ENCODE peak calls at places on chromosomes 13 and 19, in seven cellular contexts. O, T, J, P, B, X and G are unnamed samples.

GRCh38 chr13:51315658-51316057 is 23.8 kb upstream of the SERPINE3 start:
- DNase-seq in O (no peak), B (no peak), T (peak; percentile 25), X (no peak), J (no peak), P (no peak), G (no peak)

GRCh38 chr13:21326155-21327030 is 132.7 kb downstream of the ZDHHC20 start:
- DNase-seq in O (no peak), P (peak; percentile 69), X (no peak), J (no peak), T (peak; percentile 48), B (peak; percentile 32), G (no peak)

GRCh38 chr19:45780146-45780447 is 2.2 kb downstream of the DMPK start:
- DNase-seq in T (no peak), P (no peak), B (no peak), O (no peak), J (no peak), X (no peak), G (no peak)

GRCh38 chr13:46354143-46355087 is 32.6 kb downstream of the RUBCNL start:
- DNase-seq in J (peak; percentile 79), B (peak; percentile 92), T (peak; percentile 85), X (no peak), P (no peak), O (no peak), G (no peak)

GRCh38 chr13:62407871-62408270 is 992.2 kb upstream of the PCDH20 start:
- DNase-seq in P (no peak), J (no peak), X (no peak), B (no peak), T (no peak), O (no peak), G (no peak)

GRCh38 chr19:9936151-9937000 is at the start of gene OLFM2:
- DNase-seq in X (no peak), T (no peak), B (no peak), J (no peak), P (no peak), O (no peak), G (peak; percentile 50)

GRCh38 chr19:44277331-44277730 is 17.6 kb downstream of the ZNF233 start:
- DNase-seq in J (no peak), B (no peak), T (no peak), O (no peak), X (no peak), P (no peak), G (no peak)

GRCh38 chr13:105897575-105897974 is 637.9 kb downstream of the EFNB2 start:
- DNase-seq in P (no peak), B (no peak), O (no peak), J (no peak), T (no peak), X (no peak), G (no peak)

GRCh38 chr19:4302238-4302630 is at the start of gene TMIGD2:
- DNase-seq in X (no peak), J (no peak), O (no peak), T (no peak), P (no peak), B (no peak), G (no peak)

GRCh38 chr19:12611361-12611699 is 610 bp downstream of the ZNF791 start:
- DNase-seq in B (peak; percentile 76), O (peak; percentile 72), T (peak; percentile 80), P (no peak), J (no peak), X (peak; percentile 39), G (no peak)

GRCh38 chr19:17860331-17860992 is 752 bp downstream of the RPL18A start:
- DNase-seq in O (no peak), J (no peak), X (no peak), P (no peak), T (no peak), B (no peak), G (no peak)

GRCh38 chr19:17860993-17861360 is 1.3 kb downstream of the RPL18A start:
- DNase-seq in T (no peak), B (no peak), O (no peak), X (no peak), J (no peak), P (no peak), G (no peak)

GRCh38 chr19:17861542-17862402 is 2.1 kb downstream of the RPL18A start:
- DNase-seq in B (no peak), P (no peak), O (no peak), J (no peak), T (no peak), X (no peak), G (no peak)

GRCh38 chr19:17862711-17863519 is 3.2 kb downstream of the RPL18A start:
- DNase-seq in O (no peak), X (no peak), J (no peak), B (no peak), T (no peak), P (no peak), G (no peak)

GRCh38 chr19:17859533-17860330 is at the start of gene RPL18A:
- DNase-seq in P (peak; percentile 99), J (peak; percentile 100), B (peak; percentile 100), O (peak; percentile 98), T (peak; percentile 100), X (peak; percentile 93), G (peak; percentile 98)
- TF ChIP-seq CTCF in P (peak; percentile 93), J (peak; percentile 88), B (peak; percentile 84), O (peak; percentile 77), T (peak; percentile 80), X (peak; percentile 74), G (peak; percentile 83)

GRCh38 chr19:18281082-18282020 is at the start of gene JUND:
- DNase-seq in B (peak; percentile 99), X (peak; percentile 91), J (peak; percentile 97), T (peak; percentile 100), P (peak; percentile 90), O (peak; percentile 99), G (peak; percentile 98)
- TF ChIP-seq CTCF in B (no peak), X (no peak), J (no peak), T (no peak), P (no peak), O (peak; percentile 21), G (peak; percentile 3)

DNA sequence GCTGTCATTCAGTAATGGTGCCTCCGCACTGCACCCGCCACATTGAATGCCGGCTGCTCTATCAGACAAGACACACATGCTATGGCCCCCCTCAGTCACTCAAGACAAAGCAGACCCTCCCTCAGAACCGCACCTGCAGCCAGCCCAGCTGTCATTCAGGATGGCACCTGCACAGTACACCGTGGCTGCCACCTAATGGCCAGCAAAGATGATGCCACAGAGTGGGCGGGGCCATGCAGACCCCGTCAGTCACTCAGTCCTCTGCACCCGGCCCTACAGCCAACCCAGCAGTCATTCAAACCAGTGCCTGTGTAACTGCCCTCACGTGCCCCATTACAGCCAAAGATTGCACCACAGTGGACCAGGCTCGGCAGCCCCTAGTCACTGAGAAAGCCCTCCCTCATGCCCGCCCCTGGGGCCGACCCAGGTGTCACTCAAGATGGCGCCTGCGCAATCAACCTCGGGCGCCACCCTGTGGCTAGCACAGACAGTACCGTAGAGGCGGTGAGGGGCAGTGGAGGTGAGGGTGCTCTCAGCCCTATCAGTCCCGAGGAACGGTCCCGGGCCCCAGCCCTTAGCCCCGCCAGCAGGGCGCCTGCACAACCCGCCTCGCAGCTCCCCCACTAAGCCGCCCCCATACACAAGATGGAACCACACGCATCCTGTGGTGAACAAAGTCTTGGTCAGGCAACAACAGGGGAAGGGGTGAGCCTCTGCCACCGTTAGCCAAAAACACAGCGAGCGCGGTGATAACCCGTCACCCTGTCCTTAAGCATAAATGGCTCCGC is 2.4 kb downstream of the PEG3 start:
- DNase-seq in T (peak; percentile 78), B (peak; percentile 32), O (no peak), P (no peak), J (peak; percentile 76), X (no peak), G (no peak)
- TF ChIP-seq CTCF in T (no peak), B (no peak), O (no peak), P (no peak), J (peak; percentile 13), X (no peak), G (no peak)

DNA sequence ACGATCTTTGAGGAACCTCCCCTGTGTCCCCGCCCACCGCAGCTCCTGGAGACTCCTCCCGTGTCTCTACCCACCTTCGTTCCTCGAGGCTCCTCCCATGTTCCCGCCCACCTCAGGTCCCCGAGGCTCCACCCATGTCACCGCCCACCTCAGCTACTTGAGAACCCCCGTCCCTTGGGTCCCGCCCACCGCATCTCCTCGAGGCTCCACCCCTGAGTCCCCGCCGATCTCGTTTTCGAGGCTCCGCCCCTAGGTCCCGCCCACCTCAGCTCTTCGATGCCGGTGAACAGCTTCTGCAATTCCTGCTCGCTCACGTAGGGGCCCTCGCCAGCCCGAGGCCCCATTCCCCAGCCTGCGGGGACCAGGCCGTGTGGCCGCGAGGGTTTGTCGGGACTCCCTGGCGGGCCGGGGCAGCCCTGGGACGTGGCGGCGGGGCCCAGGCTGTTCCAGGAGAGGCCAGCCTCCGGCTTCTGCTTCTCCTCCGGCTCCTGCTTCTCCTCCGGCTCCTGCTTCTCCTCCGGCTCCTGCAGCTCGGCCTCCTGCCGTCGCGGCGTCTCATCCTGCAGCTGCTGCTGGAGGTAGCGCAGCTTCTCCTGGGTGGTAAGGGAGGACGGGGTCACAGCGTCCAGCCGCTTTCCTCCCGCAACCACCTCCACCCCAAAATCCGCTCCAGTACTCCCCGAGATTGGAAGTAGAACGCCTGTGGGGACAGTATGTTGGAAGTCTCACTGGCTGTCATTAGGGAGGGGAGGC is 16.7 kb downstream of the TSKS start:
- DNase-seq in T (peak; percentile 39), X (peak; percentile 16), P (peak; percentile 97), J (no peak), B (peak; percentile 46), O (no peak), G (peak; percentile 38)
- TF ChIP-seq CTCF in T (no peak), X (no peak), P (peak; percentile 37), J (no peak), B (no peak), O (no peak), G (no peak)

DNA sequence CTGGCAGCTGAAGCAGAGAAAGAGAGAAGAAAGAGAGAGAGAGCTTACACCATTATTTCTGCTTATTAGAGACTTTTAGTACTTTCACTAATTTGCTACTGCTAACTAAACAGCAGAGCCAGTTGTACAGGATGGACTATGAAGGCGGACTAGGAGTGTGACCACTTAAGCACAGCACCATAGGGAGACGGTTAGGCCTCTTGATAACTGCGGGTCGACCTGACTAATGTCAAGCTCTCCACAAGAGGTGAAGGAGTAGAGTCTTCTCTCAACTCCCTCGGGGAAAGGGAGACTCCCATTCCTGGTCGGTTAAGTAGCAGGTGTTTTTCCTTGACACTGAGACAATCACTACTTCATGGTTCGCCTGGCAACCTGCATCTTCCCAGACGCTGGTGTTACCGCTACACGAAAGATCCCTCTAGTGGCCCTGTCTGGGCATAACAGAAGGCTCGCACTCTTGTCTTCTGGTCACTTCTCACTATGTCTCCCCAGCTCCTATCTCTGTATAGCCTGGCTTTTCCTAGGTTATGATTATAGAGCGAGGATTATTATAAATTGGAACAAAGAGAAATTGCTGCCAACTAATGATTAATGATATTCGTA is 5.3 kb upstream of the PSG7 start:
- DNase-seq in J (no peak), O (no peak), P (no peak), B (peak; percentile 25), T (peak; percentile 18), X (no peak), G (no peak)
- TF ChIP-seq CTCF in J (peak; percentile 35), O (peak; percentile 17), P (no peak), B (peak; percentile 63), T (peak; percentile 72), X (no peak), G (peak; percentile 18)

DNA sequence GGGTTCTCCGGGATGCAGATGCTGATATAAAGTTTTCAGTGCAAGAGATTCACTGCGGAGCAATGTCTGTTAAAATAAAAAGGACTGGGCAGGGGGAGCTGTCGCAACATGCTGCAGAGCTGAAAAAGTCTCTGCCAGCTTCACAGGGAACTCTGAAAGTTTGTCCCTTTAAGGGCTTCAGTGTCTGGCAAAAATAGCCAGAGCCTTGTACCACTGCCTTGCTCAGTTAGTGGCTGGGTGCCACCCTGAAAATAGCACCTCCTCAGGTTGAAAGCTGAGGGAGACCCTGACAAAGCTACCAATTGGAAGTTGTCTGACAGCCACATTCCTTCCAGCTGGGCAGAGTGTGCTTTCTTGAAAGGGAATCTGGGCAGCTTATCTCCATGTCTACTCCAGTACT is 3.0 kb upstream of the NDFIP2 start:
- DNase-seq in X (no peak), O (no peak), T (peak; percentile 15), P (no peak), J (no peak), B (no peak), G (no peak)
- TF ChIP-seq CTCF in X (no peak), O (no peak), T (no peak), P (peak; percentile 26), J (no peak), B (no peak), G (no peak)